ENCODE peak calls at places on chromosomes 16 and 17, in six cellular contexts. T, N, B, L, F and S are unnamed samples.

GRCh38 chr17:49987681-49988441 is 7.2 kb downstream of the DLX3 start:
- DNase-seq in T (no peak), N (no peak), B (no peak), L (peak; percentile 90), F (peak; percentile 41), S (peak; percentile 23)

GRCh38 chr17:73952498-73953205 is 250.8 kb upstream of the RPL38 start:
- DNase-seq in T (no peak), N (peak; percentile 56), B (peak; percentile 63), L (peak; percentile 95), F (peak; percentile 19), S (no peak)

GRCh38 chr16:7284780-7285179 is 47.9 kb upstream of the RBFOX1 start:
- DNase-seq in T (no peak), N (no peak), B (no peak), L (no peak), F (no peak), S (no peak)

GRCh38 chr16:60241671-60242070 is 1507.6 kb upstream of the GOT2 start:
- DNase-seq in T (no peak), N (no peak), B (no peak), L (no peak), F (no peak), S (no peak)

GRCh38 chr16:75089486-75090202 is 26.9 kb downstream of the LDHD start:
- DNase-seq in T (no peak), N (no peak), B (no peak), L (no peak), F (no peak), S (no peak)

GRCh38 chr17:15944720-15945492 is at the start of gene ADORA2B:
- DNase-seq in T (no peak), N (peak; percentile 82), B (peak; percentile 87), L (peak; percentile 80), F (peak; percentile 76), S (peak; percentile 72)

GRCh38 chr17:29059281-29059680 is 16.3 kb downstream of the PIPOX start:
- DNase-seq in T (no peak), N (no peak), B (no peak), L (no peak), F (peak; percentile 16), S (peak; percentile 23)

GRCh38 chr16:4192206-4192605 is 49.7 kb downstream of the SRL start:
- DNase-seq in T (no peak), N (no peak), B (no peak), L (no peak), F (no peak), S (no peak)

GRCh38 chr17:56185905-56186783 is 32.9 kb downstream of the ANKFN1 start:
- DNase-seq in T (no peak), N (no peak), B (no peak), L (no peak), F (no peak), S (peak; percentile 44)

GRCh38 chr16:89363621-89364393 is 126.6 kb downstream of the ANKRD11 start:
- DNase-seq in T (no peak), N (no peak), B (no peak), L (no peak), F (peak; percentile 71), S (peak; percentile 75)

GRCh38 chr16:27177031-27177774 is 26.1 kb upstream of the KDM8 start:
- DNase-seq in T (no peak), N (no peak), B (no peak), L (no peak), F (no peak), S (no peak)

GRCh38 chr17:42286411-42287295 is 1.6 kb upstream of the STAT5A start:
- DNase-seq in T (no peak), N (no peak), B (no peak), L (peak; percentile 5), F (no peak), S (no peak)

GRCh38 chr16:80803341-80804060 is 897 bp downstream of the CDYL2 start:
- DNase-seq in T (peak; percentile 21), N (peak; percentile 63), B (peak; percentile 75), L (no peak), F (no peak), S (no peak)

GRCh38 chr16:80100846-80101451 is 439.8 kb upstream of the DYNLRB2 start:
- DNase-seq in T (no peak), N (no peak), B (no peak), L (no peak), F (no peak), S (peak; percentile 27)

GRCh38 chr17:57935833-57936807 is 19.1 kb downstream of the CUEDC1 start:
- DNase-seq in T (no peak), N (no peak), B (no peak), L (peak; percentile 97), F (peak; percentile 55), S (no peak)

GRCh38 chr17:65235284-65235683 is 98.1 kb downstream of the RGS9 start:
- DNase-seq in T (no peak), N (no peak), B (no peak), L (no peak), F (no peak), S (no peak)

DNA sequence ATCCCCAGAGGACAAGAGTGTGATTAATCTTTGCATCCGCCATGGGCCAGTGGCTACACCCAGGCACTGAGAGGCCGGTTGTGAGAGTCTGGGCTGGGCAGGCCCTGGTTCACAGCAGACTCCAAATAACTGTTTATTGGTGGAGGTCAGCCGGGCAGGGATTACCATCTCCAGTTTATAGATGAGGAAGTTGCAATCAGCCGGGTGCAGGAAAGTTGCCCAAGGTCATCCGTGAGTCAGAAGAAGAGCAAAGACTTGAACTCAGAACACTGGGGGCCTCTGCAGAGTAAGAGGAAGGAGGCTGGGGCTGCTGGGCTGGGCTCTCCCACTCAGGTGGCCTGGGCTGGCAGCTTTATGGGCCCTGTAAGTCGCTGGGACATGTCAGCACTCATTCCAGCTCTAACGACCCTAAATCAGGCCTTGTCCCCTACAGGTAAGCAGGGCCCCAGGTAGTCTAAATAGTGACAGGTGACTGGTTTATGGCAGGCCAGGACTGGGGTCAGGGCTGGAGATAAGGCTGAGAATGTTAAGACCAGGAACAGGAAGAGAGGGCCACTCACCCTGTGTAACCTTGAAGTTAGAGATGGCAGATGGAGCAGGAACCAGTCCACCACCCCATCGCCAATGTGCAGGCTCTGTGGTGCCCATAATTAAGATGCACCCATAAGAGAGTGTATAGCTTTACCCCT is 2.1 kb upstream of the CA4 start:
- DNase-seq in T (no peak), N (peak; percentile 53), B (no peak), L (no peak), F (no peak), S (no peak)
- TF ChIP-seq CTCF in T (no peak), N (no peak), B (no peak), L (no peak), F (no peak), S (no peak)

DNA sequence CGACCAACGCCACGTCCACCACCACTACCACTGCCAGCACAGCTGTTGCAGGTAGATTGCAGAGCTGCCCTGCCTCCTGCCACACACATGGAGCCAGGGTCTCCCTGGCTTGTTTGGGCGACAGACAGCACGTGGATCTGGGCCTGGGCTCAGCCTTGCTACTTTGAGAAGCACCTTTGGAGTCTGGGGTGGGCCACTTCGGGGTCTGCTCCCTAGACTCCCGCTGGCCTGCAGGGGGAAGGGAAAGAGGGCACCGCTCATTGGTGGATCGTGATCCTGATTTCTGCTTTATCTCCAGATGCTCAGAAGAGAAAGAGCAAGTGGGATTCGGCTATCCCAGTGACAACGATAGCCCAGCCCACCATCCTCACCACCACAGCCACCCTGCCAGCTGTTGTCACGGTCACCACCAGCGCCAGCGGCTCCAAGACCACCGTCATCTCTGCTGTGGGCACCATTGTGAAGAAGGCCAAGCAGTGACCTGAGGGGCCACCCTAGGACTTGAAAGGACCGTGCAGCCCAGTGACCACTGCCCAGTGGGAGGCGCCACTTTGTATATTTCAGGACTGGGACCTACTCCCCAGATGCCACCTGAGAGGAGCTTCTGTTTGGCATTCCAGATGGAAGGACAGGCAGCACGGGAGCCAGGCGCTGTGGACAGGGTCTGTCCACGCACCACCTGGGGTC is 15.1 kb upstream of the ITGB4 start:
- DNase-seq in T (no peak), N (no peak), B (no peak), L (no peak), F (no peak), S (no peak)
- TF ChIP-seq CTCF in T (peak; percentile 21), N (no peak), B (no peak), L (no peak), F (no peak), S (no peak)

GRCh38 chr17:18028684-18029540 is 10.1 kb downstream of the ATPAF2 start:
- DNase-seq in T (no peak), N (no peak), B (no peak), L (no peak), F (no peak), S (no peak)

GRCh38 chr17:18027280-18027679 is 11.7 kb downstream of the ATPAF2 start:
- DNase-seq in T (no peak), N (no peak), B (no peak), L (no peak), F (no peak), S (peak; percentile 43)

GRCh38 chr17:18028114-18028513 is 10.9 kb downstream of the ATPAF2 start:
- DNase-seq in T (no peak), N (no peak), B (no peak), L (no peak), F (no peak), S (no peak)

GRCh38 chr17:18026408-18026776 is 12.6 kb downstream of the ATPAF2 start:
- DNase-seq in T (no peak), N (no peak), B (no peak), L (no peak), F (no peak), S (peak; percentile 88)

DNA sequence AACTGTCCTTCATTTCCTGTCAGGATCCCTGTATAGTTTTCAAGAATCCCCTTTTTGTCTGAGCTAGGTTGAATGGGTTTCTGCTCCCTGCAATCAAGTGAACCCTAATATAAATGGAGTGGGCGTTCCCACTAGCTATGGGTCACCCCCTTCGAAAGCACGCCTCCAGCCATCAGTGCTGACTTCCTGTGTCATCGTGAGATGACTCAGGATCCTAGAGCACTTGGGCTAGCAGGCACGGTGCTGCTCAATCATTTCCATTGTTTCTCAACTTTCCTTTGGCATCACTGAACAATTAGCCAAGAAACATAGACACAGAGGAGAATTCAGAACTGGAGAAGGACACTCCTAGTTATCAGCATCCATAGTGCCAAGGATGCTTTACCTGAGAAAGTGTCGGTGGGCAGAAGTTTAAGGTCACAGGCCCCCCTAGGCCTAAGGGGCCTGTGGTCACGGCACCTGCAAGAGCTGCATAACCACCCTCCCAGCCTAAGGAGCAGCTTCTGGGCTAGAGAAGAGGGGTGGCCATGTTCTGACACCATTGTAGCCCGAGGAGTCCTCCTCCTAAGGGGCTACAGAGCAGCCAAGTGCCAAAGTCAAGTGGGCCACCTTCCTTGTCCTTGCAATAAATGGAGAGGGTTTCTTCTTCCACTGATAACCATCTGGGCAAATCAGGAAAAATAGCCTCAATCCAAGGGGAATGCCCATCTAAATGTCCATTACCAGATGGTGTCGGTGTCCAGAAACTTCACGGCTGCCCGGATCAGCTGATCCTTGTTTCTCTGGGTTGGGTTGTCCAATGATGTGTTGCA is 13.2 kb downstream of the ATPAF2 start:
- DNase-seq in T (no peak), N (no peak), B (peak; percentile 74), L (no peak), F (no peak), S (peak; percentile 87)
- TF ChIP-seq CTCF in T (no peak), N (no peak), B (no peak), L (no peak), F (no peak), S (no peak)

DNA sequence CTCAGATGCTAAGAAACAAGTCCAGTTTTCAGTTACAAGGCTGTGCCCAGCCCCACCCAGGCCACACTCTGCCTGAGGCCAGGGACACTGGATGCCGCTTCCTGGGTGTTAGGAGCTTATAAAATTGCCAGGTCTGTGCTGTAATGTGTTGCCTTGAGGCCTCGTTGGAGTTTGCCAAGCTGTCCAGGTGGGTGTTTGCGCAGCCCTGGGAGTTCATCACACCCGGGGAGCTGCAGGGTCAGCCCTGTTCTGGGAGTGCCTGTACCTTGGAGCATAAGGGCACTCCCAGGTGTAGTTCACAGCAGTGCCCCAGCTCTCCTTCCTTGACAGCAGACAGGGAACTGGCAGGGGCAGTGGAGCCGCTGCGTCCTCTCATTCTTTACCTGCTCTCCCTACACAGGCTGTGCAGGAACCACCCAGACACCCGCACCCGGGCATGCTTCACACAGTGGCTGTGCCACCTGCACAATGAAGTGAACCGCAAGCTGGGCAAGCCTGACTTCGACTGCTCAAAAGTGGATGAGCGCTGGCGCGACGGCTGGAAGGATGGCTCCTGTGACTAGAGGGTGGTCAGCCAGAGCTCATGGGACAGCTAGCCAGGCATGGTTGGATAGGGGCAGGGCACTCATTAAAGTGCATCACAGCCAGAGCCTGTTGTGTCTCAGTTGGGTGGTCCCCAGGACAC is 1.6 kb downstream of the GFER start:
- DNase-seq in T (no peak), N (no peak), B (no peak), L (no peak), F (no peak), S (no peak)
- TF ChIP-seq CTCF in T (no peak), N (no peak), B (no peak), L (no peak), F (no peak), S (no peak)